ENCODE peak calls at places on chromosome 1, in seven cellular contexts. E, H, N, C, V, Y and R are unnamed samples. For H3K4me1, the result is how much of the 10 kb centered on the place peaks cover.

GRCh38 chr1:221045842-221046831 is 166.9 kb downstream of the HLX start:
- DNase-seq in E (no peak), H (no peak), N (peak), C (no peak), V (no peak), Y (no peak), R (no peak)

GRCh38 chr1:7281821-7282220 is 489.3 kb upstream of the VAMP3 start:
- DNase-seq in E (peak), H (no peak), N (peak), C (no peak), V (peak), Y (no peak), R (no peak)

GRCh38 chr1:242219905-242220304 is 221.0 kb upstream of the MAP1LC3C start:
- DNase-seq in E (no peak), H (no peak), N (no peak), C (no peak), V (no peak), Y (no peak), R (no peak)

GRCh38 chr1:169928438-169929209 is 34.9 kb upstream of the SCYL3 start:
- DNase-seq in E (peak), H (no peak), N (peak), C (no peak), V (no peak), Y (no peak), R (no peak)

GRCh38 chr1:909861-910310 is 13.8 kb upstream of the SAMD11 start:
- DNase-seq in E (no peak), H (no peak), N (no peak), C (no peak), V (no peak), Y (peak), R (no peak)

GRCh38 chr1:198788561-198789064 is 149.8 kb downstream of the PTPRC start:
- DNase-seq in E (no peak), H (no peak), N (no peak), C (no peak), V (no peak), Y (no peak), R (peak)

GRCh38 chr1:204573563-204573925 is 57.3 kb downstream of the MDM4 start:
- DNase-seq in E (peak), H (no peak), N (peak), C (no peak), V (no peak), Y (no peak), R (no peak)

GRCh38 chr1:20723537-20724363 is 5.9 kb upstream of the KIF17 start:
- DNase-seq in E (no peak), H (no peak), N (no peak), C (peak), V (peak), Y (no peak), R (no peak)

GRCh38 chr1:107687846-107688753 is 276.9 kb downstream of the VAV3 start:
- DNase-seq in E (peak), H (no peak), N (no peak), C (peak), V (no peak), Y (no peak), R (peak)

GRCh38 chr1:154456631-154457030 is 45.4 kb upstream of the TDRD10 start:
- DNase-seq in E (no peak), H (no peak), N (no peak), C (no peak), V (no peak), Y (no peak), R (no peak)

GRCh38 chr1:17119744-17120482 is 662 bp upstream of the PADI2 start:
- DNase-seq in E (no peak), H (no peak), N (no peak), C (no peak), V (no peak), Y (no peak), R (peak)

GRCh38 chr1:201267481-201268229 is 15.7 kb upstream of the PKP1 start:
- DNase-seq in E (peak), H (no peak), N (peak), C (no peak), V (no peak), Y (no peak), R (no peak)

GRCh38 chr1:160834945-160835565 is 27.6 kb downstream of the CD244 start:
- DNase-seq in E (peak), H (no peak), N (peak), C (peak), V (no peak), Y (no peak), R (no peak)

GRCh38 chr1:234842726-234843641 is 233.0 kb upstream of the IRF2BP2 start:
- DNase-seq in E (no peak), H (no peak), N (peak), C (no peak), V (no peak), Y (peak), R (peak)

GRCh38 chr1:26829214-26829911 is 2.9 kb downstream of the ZDHHC18 start:
- DNase-seq in E (no peak), H (no peak), N (no peak), C (no peak), V (no peak), Y (no peak), R (no peak)
- H3K4me1 ChIP-seq in E (under half), H (under half), N (under half), C (under half), V (under half), Y (under half), R (under half)

GRCh38 chr1:206766251-206766856 is 4.2 kb upstream of the IL19 start:
- DNase-seq in E (peak), H (no peak), N (peak), C (peak), V (no peak), Y (no peak), R (peak)

GRCh38 chr1:206757524-206758266 is 12.9 kb upstream of the IL19 start:
- DNase-seq in E (no peak), H (no peak), N (no peak), C (no peak), V (no peak), Y (no peak), R (no peak)

GRCh38 chr1:206760590-206760989 is 10.0 kb upstream of the IL19 start:
- DNase-seq in E (no peak), H (no peak), N (no peak), C (no peak), V (no peak), Y (no peak), R (no peak)

GRCh38 chr1:206761369-206761768 is 9.2 kb upstream of the IL19 start:
- DNase-seq in E (no peak), H (no peak), N (no peak), C (no peak), V (no peak), Y (no peak), R (no peak)
- TF ChIP-seq CTCF in E (peak), H (no peak), N (peak), C (no peak), V (no peak), Y (no peak), R (no peak)

DNA sequence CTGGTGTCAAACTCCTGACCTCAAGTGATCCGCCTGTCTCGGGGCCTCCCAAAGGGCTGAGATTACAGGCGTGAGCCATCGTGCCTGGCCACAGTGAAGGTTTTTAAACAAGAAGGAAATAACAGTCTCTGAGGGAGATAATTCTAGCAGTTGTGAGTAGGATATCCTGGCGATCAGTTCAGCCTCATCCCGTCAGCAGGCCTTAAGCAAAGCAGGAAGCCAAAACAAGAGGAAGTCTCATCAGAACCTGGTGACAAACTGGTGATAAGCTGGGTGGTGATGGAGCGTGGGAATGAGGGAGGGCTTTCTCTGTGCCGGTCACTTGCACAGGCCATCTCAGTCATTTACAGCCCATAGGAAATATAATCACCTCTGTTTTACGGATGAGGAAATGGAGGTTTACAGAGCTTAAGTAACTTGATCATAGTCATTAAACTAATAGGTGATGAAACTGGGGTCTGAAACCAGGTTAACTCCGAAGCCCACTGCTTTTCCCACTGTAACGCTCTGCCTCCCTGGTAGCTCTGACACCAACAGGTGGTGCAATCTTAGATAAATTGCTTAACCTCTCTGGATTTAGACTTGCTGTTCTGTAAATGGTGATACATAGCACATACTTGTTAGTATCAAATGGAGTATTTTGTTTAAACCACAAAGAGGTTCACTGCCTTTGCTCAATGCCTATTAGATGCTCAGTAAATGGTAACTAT is 40.8 kb upstream of the A3GALT2 start:
- DNase-seq in E (no peak), H (no peak), N (no peak), C (no peak), V (no peak), Y (no peak), R (no peak)
- H3K4me1 ChIP-seq in E (under half), H (under half), N (under half), C (under half), V (under half), Y (under half), R (under half)

DNA sequence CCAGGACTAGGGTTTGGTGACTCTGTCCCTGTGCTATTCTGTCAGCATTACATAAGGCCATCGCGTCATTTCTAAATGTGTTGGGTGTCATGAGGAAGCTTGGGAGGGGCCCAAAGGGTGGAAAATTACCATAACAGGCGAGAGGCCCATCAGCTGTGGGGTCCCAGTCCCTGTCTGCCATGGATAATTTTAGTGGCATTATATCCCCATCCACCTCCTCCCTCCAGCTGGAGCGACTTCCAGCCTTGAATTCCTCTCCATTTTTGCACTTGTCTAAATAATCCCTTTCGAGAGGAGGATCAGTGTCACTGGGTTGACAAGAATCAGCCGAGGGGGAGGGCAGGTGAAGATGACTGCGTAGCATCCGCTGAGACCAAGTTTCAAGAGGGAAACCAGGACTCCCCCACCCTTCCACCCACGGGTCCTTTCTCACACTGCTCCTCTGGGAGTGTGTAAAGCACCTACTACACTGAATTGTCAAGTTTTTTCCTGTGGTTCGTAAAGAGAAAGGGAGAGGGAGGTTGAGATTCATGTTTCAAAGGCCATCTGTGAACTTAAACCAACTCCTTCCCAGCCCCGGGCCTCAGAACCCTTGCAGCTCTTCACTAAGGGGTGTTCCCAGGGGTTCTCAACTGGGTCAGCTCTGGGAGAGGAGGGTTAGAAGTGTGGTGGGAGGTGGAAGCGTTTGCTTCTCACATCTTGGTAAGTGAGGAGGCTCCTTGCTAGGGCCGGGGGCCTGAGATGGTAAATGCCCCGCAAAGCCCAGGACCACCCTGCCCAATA is 29.2 kb downstream of the VASH2 start:
- DNase-seq in E (no peak), H (no peak), N (no peak), C (no peak), V (no peak), Y (no peak), R (no peak)
- TF ChIP-seq CTCF in E (no peak), H (no peak), N (no peak), C (no peak), V (no peak), Y (no peak), R (no peak)

GRCh38 chr1:63621698-63622097 is 28.5 kb downstream of the PGM1 start:
- DNase-seq in E (no peak), H (peak), N (peak), C (peak), V (no peak), Y (peak), R (no peak)

GRCh38 chr1:63624911-63625310 is 31.7 kb downstream of the PGM1 start:
- DNase-seq in E (no peak), H (no peak), N (no peak), C (no peak), V (no peak), Y (no peak), R (no peak)

GRCh38 chr1:63626222-63626621 is 33.0 kb downstream of the PGM1 start:
- DNase-seq in E (no peak), H (no peak), N (no peak), C (no peak), V (no peak), Y (no peak), R (no peak)

GRCh38 chr1:63622847-63623566 is 29.8 kb downstream of the PGM1 start:
- DNase-seq in E (no peak), H (no peak), N (no peak), C (no peak), V (no peak), Y (no peak), R (no peak)

GRCh38 chr1:63623952-63624351 is 30.7 kb downstream of the PGM1 start:
- DNase-seq in E (no peak), H (no peak), N (no peak), C (no peak), V (no peak), Y (no peak), R (no peak)
- H3K4me1 ChIP-seq in E (under half), H (under half), N (under half), C (under half), V (under half), Y (under half), R (under half)

DNA sequence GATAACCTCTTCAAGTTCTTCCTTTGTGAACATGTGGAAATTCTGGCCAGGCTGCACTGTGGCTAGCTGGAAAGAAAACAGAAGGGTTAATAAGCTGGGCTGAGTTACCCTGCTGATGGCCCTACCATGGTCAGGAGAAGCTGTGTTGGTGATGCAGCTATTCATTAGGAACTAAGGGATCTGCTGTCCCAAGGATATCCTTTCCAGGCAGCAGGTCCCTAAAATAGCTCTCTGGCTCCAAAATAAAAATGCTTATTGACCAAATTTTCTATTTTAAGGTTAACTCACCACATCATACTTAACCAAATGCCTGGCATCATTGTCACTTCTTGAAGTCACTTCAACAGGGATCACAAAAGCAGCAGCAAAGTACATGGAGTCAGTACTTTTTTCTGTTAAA is 4.3 kb upstream of the SORT1 start:
- DNase-seq in E (no peak), H (no peak), N (no peak), C (no peak), V (no peak), Y (no peak), R (no peak)
- TF ChIP-seq CTCF in E (no peak), H (no peak), N (no peak), C (no peak), V (no peak), Y (no peak), R (no peak)

GRCh38 chr1:18765725-18766124 is 93.7 kb downstream of the TAS1R2 start:
- DNase-seq in E (no peak), H (no peak), N (no peak), C (no peak), V (no peak), Y (no peak), R (no peak)

GRCh38 chr1:18766328-18766727 is 93.1 kb downstream of the TAS1R2 start:
- DNase-seq in E (no peak), H (no peak), N (no peak), C (no peak), V (no peak), Y (no peak), R (no peak)

GRCh38 chr1:18768086-18768485 is 91.4 kb downstream of the TAS1R2 start:
- DNase-seq in E (no peak), H (no peak), N (no peak), C (no peak), V (no peak), Y (no peak), R (no peak)

GRCh38 chr1:18770799-18771198 is 88.7 kb downstream of the TAS1R2 start:
- DNase-seq in E (no peak), H (no peak), N (no peak), C (no peak), V (no peak), Y (no peak), R (no peak)

GRCh38 chr1:18769140-18769539 is 90.3 kb downstream of the TAS1R2 start:
- DNase-seq in E (no peak), H (no peak), N (no peak), C (no peak), V (no peak), Y (no peak), R (no peak)
- H3K4me1 ChIP-seq in E (under half), H (under half), N (under half), C (under half), V (under half), Y (under half), R (under half)

GRCh38 chr1:14987829-14988603 is 165.5 kb upstream of the TMEM51 start:
- DNase-seq in E (no peak), H (no peak), N (no peak), C (no peak), V (no peak), Y (peak), R (no peak)

GRCh38 chr1:14980801-14981200 is 172.7 kb upstream of the TMEM51 start:
- DNase-seq in E (no peak), H (no peak), N (peak), C (no peak), V (no peak), Y (no peak), R (no peak)

GRCh38 chr1:14988636-14989035 is 164.9 kb upstream of the TMEM51 start:
- DNase-seq in E (no peak), H (no peak), N (no peak), C (no peak), V (no peak), Y (no peak), R (no peak)

GRCh38 chr1:14982029-14982428 is 171.5 kb upstream of the TMEM51 start:
- DNase-seq in E (no peak), H (no peak), N (no peak), C (no peak), V (no peak), Y (no peak), R (no peak)

DNA sequence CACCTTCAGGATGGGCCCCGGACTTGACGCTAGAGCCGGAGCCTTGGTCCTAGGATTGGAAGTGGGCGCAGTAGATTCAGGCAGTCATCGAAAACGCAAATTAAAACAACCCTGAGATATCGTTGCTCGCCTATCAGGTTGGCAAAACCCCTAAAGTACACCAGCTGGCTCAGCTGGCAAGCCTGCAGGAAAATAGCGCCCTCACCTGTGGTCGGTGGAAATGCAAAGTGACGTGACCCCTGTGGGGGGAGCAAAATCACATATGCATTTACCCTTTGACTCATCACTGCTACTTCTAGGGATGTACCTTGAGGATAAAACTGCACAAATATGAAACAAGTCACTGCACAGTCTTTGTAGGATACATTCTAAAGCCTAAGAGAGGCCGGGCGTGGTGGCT is 170.3 kb upstream of the TMEM51 start:
- DNase-seq in E (no peak), H (no peak), N (no peak), C (no peak), V (no peak), Y (no peak), R (no peak)
- TF ChIP-seq CTCF in E (no peak), H (no peak), N (no peak), C (no peak), V (no peak), Y (no peak), R (no peak)